ENCODE peak calls at places on chromosomes 16 and 17, in eight cellular contexts. B, C, T, K, W, G, E and O are unnamed samples.

GRCh38 chr16:51569204-51569911 is 418.3 kb upstream of the SALL1 start:
- DNase-seq in B (no peak), C (no peak), K (no peak), E (peak), G (no peak), T (no peak), W (no peak), O (peak)

GRCh38 chr17:77163001-77163400 is 22.2 kb downstream of the SEC14L1 start:
- DNase-seq in T (no peak), E (no peak), G (peak), C (no peak), W (no peak), B (no peak), K (no peak), O (no peak)

GRCh38 chr17:31318298-31319190 is 2.9 kb downstream of the EVI2A start:
- DNase-seq in G (peak), T (peak), E (peak), B (no peak), K (no peak), W (peak), C (peak), O (peak)

GRCh38 chr16:30526137-30526822 is at the start of gene ZNF768:
- DNase-seq in W (peak), B (no peak), E (peak), K (no peak), G (peak), T (no peak), C (peak), O (peak)

GRCh38 chr16:75506567-75506966 is 11.3 kb upstream of the CHST6 start:
- DNase-seq in T (no peak), E (peak), G (peak), C (no peak), K (peak), B (no peak), W (no peak), O (peak)

GRCh38 chr16:87647431-87648185 is 45.3 kb downstream of the JPH3 start:
- DNase-seq in W (no peak), T (no peak), K (no peak), G (no peak), C (no peak), E (no peak), B (no peak), O (no peak)

GRCh38 chr16:80265624-80266306 is 275.0 kb upstream of the DYNLRB2 start:
- DNase-seq in K (no peak), B (no peak), W (no peak), G (peak), T (no peak), E (peak), C (no peak), O (no peak)

GRCh38 chr16:89261691-89262563 is 44.4 kb downstream of the ZNF778 start:
- DNase-seq in C (peak), G (no peak), E (no peak), W (no peak), T (no peak), K (no peak), B (no peak), O (no peak)

GRCh38 chr17:38554430-38555350 is 51.1 kb downstream of the SRCIN1 start:
- DNase-seq in G (no peak), K (no peak), E (peak), T (no peak), C (no peak), W (no peak), B (no peak), O (no peak)

GRCh38 chr17:49217651-49218413 is 7.3 kb downstream of the ABI3 start:
- DNase-seq in C (no peak), E (no peak), G (peak), W (peak), T (peak), B (no peak), K (no peak), O (no peak)